ENCODE peak calls at places on chromosomes 1 and 21, in eight cellular contexts. F, S, E, T, I, R, W and A are unnamed samples.

GRCh38 chr1:239126881-239127280 is 259.5 kb upstream of the CHRM3 start:
- DNase-seq in F (no peak), S (no peak), E (no peak), T (no peak), I (no peak), R (no peak), W (no peak), A (no peak)

GRCh38 chr1:55926906-55927471 is 652.4 kb downstream of the PLPP3 start:
- DNase-seq in F (no peak), S (no peak), E (no peak), T (no peak), I (no peak), R (no peak), W (no peak), A (no peak)

GRCh38 chr1:243287652-243288051 is 31.8 kb downstream of the SDCCAG8 start:
- DNase-seq in F (peak; percentile 26), S (no peak), E (no peak), T (no peak), I (no peak), R (peak; percentile 93), W (peak; percentile 41), A (no peak)

GRCh38 chr1:113615425-113615824 is 143.9 kb downstream of the PHTF1 start:
- DNase-seq in F (no peak), S (no peak), E (no peak), T (no peak), I (no peak), R (peak; percentile 48), W (no peak), A (no peak)

GRCh38 chr1:85244271-85245053 is 15.0 kb downstream of the C1orf52 start:
- DNase-seq in F (no peak), S (no peak), E (no peak), T (no peak), I (no peak), R (peak; percentile 48), W (no peak), A (no peak)

GRCh38 chr1:211643324-211644212 is 31.9 kb downstream of the NEK2 start:
- DNase-seq in F (peak; percentile 39), S (no peak), E (peak; percentile 85), T (no peak), I (peak; percentile 72), R (no peak), W (no peak), A (no peak)

GRCh38 chr1:9628541-9629444 is 22.7 kb upstream of the PIK3CD start:
- DNase-seq in F (no peak), S (no peak), E (no peak), T (no peak), I (no peak), R (no peak), W (no peak), A (no peak)

GRCh38 chr1:228937851-228938247 is 202.6 kb downstream of the RHOU start:
- DNase-seq in F (no peak), S (no peak), E (peak; percentile 65), T (no peak), I (no peak), R (no peak), W (no peak), A (no peak)

GRCh38 chr1:68331117-68331865 is 99.0 kb upstream of the WLS start:
- DNase-seq in F (no peak), S (no peak), E (no peak), T (peak; percentile 47), I (no peak), R (peak; percentile 97), W (peak; percentile 84), A (no peak)

GRCh38 chr21:14737922-14738321 is 191.8 kb upstream of the SAMSN1 start:
- DNase-seq in F (peak; percentile 63), S (no peak), E (no peak), T (peak; percentile 37), I (peak; percentile 24), R (peak; percentile 8), W (no peak), A (no peak)

GRCh38 chr1:6625579-6626149 is 996 bp downstream of the THAP3 start:
- DNase-seq in F (peak; percentile 14), S (no peak), E (no peak), T (no peak), I (no peak), R (peak; percentile 71), W (no peak), A (no peak)

GRCh38 chr21:37566790-37567725 is 200.5 kb downstream of the DYRK1A start:
- DNase-seq in F (no peak), S (no peak), E (no peak), T (no peak), I (no peak), R (no peak), W (no peak), A (peak; percentile 37)

GRCh38 chr1:70038025-70038424 is 167.4 kb downstream of the LRRC40 start:
- DNase-seq in F (no peak), S (no peak), E (no peak), T (no peak), I (no peak), R (no peak), W (no peak), A (no peak)

GRCh38 chr1:70033266-70033873 is 172.0 kb downstream of the LRRC40 start:
- DNase-seq in F (no peak), S (no peak), E (no peak), T (no peak), I (no peak), R (no peak), W (no peak), A (no peak)

GRCh38 chr1:70033934-70034333 is 171.4 kb downstream of the LRRC40 start:
- DNase-seq in F (no peak), S (no peak), E (no peak), T (no peak), I (no peak), R (no peak), W (no peak), A (no peak)

GRCh38 chr1:70039485-70039884 is 165.9 kb downstream of the LRRC40 start:
- DNase-seq in F (no peak), S (no peak), E (no peak), T (no peak), I (no peak), R (no peak), W (no peak), A (no peak)

DNA sequence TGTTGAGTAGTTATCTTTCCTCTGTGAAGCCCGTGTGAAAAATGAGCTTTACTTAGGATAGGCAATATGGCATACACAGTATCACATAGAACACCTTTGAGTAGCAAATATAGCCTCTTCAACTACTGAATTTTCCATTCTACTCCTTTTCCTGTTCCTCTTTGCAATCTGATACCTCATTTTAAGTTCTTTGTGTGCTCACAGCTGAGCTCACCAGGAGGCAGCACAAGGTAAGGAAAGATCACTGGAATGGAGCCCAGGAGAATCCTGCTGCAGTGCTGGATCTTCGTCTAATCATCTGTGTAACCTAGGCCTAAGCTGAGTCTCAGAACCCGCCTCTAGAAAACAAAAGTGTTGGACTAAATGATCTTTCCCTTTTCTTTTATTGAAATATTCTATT is 171.0 kb downstream of the LRRC40 start:
- DNase-seq in F (peak; percentile 17), S (no peak), E (no peak), T (peak; percentile 29), I (no peak), R (peak; percentile 77), W (no peak), A (no peak)
- TF ChIP-seq CTCF in F (no peak), S (no peak), E (no peak), T (peak; percentile 42), I (peak; percentile 21), R (peak; percentile 67), W (peak; percentile 50), A (peak; percentile 33)

GRCh38 chr1:21781971-21782867 is 730 bp downstream of the USP48 start:
- DNase-seq in F (peak; percentile 57), S (no peak), E (peak; percentile 88), T (no peak), I (peak; percentile 34), R (peak; percentile 54), W (no peak), A (no peak)
- TF ChIP-seq CTCF in F (peak; percentile 32), S (no peak), E (no peak), T (no peak), I (no peak), R (peak; percentile 35), W (peak; percentile 45), A (no peak)

DNA sequence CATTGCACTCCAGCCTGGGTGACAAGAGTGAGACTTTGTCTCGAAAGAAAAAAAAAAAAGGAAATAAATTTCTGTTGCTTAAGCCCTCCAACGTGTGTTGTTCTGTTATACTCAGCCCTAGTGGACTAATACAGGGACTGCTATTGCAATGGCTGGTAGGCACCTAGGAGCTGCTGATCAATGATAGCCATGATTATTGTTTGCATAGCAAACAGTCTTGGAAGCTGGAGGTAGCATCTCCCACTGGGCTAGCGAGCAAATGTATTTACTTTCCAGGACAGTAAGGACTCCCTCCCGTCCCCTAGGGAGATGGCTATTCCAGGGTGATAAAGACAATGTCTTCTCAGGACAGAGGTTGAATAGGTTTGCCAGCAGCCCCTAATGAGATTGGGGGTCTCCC is 13.5 kb upstream of the TNFRSF8 start:
- DNase-seq in F (no peak), S (no peak), E (no peak), T (no peak), I (no peak), R (no peak), W (no peak), A (no peak)
- TF ChIP-seq CTCF in F (no peak), S (no peak), E (no peak), T (no peak), I (no peak), R (no peak), W (no peak), A (peak; percentile 37)

GRCh38 chr1:117669572-117669971 is 63.7 kb downstream of the TENT5C start:
- DNase-seq in F (no peak), S (no peak), E (peak; percentile 56), T (no peak), I (no peak), R (no peak), W (no peak), A (no peak)

GRCh38 chr1:117670996-117671780 is 65.3 kb downstream of the TENT5C start:
- DNase-seq in F (no peak), S (no peak), E (peak; percentile 64), T (no peak), I (no peak), R (no peak), W (no peak), A (no peak)

GRCh38 chr1:117673405-117673804 is 67.6 kb downstream of the TENT5C start:
- DNase-seq in F (no peak), S (no peak), E (no peak), T (no peak), I (no peak), R (peak; percentile 90), W (no peak), A (no peak)

GRCh38 chr1:117672756-117673155 is 66.9 kb downstream of the TENT5C start:
- DNase-seq in F (no peak), S (no peak), E (peak; percentile 45), T (no peak), I (no peak), R (no peak), W (no peak), A (no peak)

DNA sequence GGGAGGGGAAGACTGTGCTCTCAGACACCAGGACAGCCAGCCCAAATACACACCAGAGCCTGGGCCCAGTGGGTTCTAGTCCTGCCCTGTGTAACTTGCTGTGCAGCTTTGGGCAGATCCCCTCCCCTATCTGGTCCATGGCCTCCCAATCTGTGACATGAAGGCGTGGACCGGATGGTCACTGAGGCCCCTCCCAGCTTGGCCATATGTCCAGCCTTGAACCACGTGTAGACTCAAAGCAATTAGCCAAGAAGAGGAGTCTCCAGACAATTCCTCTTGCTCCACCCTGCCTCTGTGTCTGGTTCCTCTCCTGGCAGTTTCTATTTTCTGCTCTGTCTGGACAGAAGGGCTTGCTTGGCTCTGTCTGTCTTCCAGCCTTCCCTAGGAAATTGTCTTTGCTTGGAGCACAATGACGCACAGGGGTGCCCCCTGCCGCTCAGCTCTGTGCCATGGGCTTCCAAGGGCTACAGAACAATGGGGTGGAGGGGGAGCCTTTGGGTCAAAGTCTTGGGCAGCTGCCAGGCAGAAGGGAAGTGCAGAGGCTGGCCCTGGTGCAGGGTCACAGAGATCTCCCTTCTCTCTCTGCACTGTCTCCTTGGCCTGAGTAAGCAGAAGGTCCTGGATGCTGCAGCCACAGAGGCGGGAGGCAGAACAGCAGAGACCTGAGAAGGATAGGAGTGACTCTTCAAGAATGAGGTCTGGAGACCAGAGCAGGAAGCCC is 66.1 kb downstream of the TENT5C start:
- DNase-seq in F (peak; percentile 24), S (no peak), E (peak; percentile 84), T (no peak), I (peak; percentile 27), R (no peak), W (no peak), A (no peak)
- TF ChIP-seq CTCF in F (no peak), S (no peak), E (no peak), T (no peak), I (peak; percentile 24), R (peak; percentile 16), W (peak; percentile 31), A (no peak)